ENCODE peak calls at places on chromosome 1, in nine cellular contexts. K, P, F, H, G, B, E, X and V are unnamed samples.

GRCh38 chr1:46556822-46557221 is 5.4 kb upstream of the KNCN start:
- DNase-seq in K (no peak), P (peak), F (no peak), H (peak), G (peak), B (no peak), E (no peak), X (no peak), V (no peak)

GRCh38 chr1:201191723-201192477 is 1.3 kb downstream of the IGFN1 start:
- DNase-seq in K (no peak), P (peak), F (no peak), H (peak), G (peak), B (no peak), E (no peak), X (peak), V (no peak)

GRCh38 chr1:96536576-96536975 is 185.0 kb upstream of the PTBP2 start:
- DNase-seq in K (no peak), P (no peak), F (no peak), H (no peak), G (no peak), B (no peak), E (no peak), X (peak), V (no peak)

GRCh38 chr1:237045278-237046016 is 3.5 kb downstream of the RYR2 start:
- DNase-seq in K (no peak), P (no peak), F (no peak), H (no peak), G (no peak), B (no peak), E (no peak), X (no peak), V (no peak)

GRCh38 chr1:10638559-10639300 is 157.7 kb downstream of the CASZ1 start:
- DNase-seq in K (no peak), P (no peak), F (no peak), H (peak), G (no peak), B (no peak), E (no peak), X (no peak), V (no peak)

GRCh38 chr1:209618756-209619420 is 33.3 kb downstream of the LAMB3 start:
- DNase-seq in K (no peak), P (no peak), F (no peak), H (no peak), G (no peak), B (no peak), E (peak), X (peak), V (peak)

GRCh38 chr1:152760551-152761190 is 2.8 kb downstream of the KPRP start:
- DNase-seq in K (no peak), P (no peak), F (no peak), H (no peak), G (no peak), B (no peak), E (no peak), X (no peak), V (no peak)

GRCh38 chr1:90339822-90340221 is 344.9 kb downstream of the ZNF326 start:
- DNase-seq in K (no peak), P (no peak), F (no peak), H (no peak), G (no peak), B (no peak), E (no peak), X (no peak), V (no peak)

GRCh38 chr1:234568345-234568744 is 41.6 kb downstream of the IRF2BP2 start:
- DNase-seq in K (no peak), P (no peak), F (no peak), H (no peak), G (no peak), B (no peak), E (no peak), X (no peak), V (no peak)

GRCh38 chr1:15323351-15323988 is 76.4 kb downstream of the FHAD1 start:
- DNase-seq in K (peak), P (peak), F (peak), H (peak), G (peak), B (peak), E (peak), X (no peak), V (peak)

GRCh38 chr1:112335351-112335750 is 60.7 kb upstream of the CTTNBP2NL start:
- DNase-seq in K (no peak), P (no peak), F (no peak), H (no peak), G (no peak), B (no peak), E (no peak), X (no peak), V (no peak)

GRCh38 chr1:9822490-9822889 is 1.3 kb downstream of the CLSTN1 start:
- DNase-seq in K (no peak), P (no peak), F (no peak), H (no peak), G (no peak), B (no peak), E (no peak), X (no peak), V (no peak)

GRCh38 chr1:150995896-150996295 is 10.8 kb downstream of the MINDY1 start:
- DNase-seq in K (no peak), P (no peak), F (no peak), H (peak), G (no peak), B (peak), E (peak), X (no peak), V (no peak)

GRCh38 chr1:43847290-43847689 is 86.3 kb upstream of the ARTN start:
- DNase-seq in K (no peak), P (no peak), F (no peak), H (no peak), G (no peak), B (no peak), E (no peak), X (no peak), V (no peak)

GRCh38 chr1:9798236-9799130 is 25.3 kb downstream of the CLSTN1 start:
- DNase-seq in K (no peak), P (no peak), F (no peak), H (no peak), G (no peak), B (no peak), E (no peak), X (no peak), V (no peak)

GRCh38 chr1:902023-902422 is 21.7 kb upstream of the SAMD11 start:
- DNase-seq in K (no peak), P (no peak), F (no peak), H (no peak), G (no peak), B (peak), E (no peak), X (no peak), V (no peak)

GRCh38 chr1:160227045-160227444 is 21.9 kb downstream of the PEA15 start:
- DNase-seq in K (no peak), P (no peak), F (no peak), H (no peak), G (no peak), B (no peak), E (no peak), X (no peak), V (no peak)

GRCh38 chr1:211985556-211986264 is 49.6 kb downstream of the INTS7 start:
- DNase-seq in K (no peak), P (no peak), F (no peak), H (no peak), G (no peak), B (no peak), E (no peak), X (no peak), V (no peak)

GRCh38 chr1:216702170-216702569 is 21.1 kb downstream of the ESRRG start:
- DNase-seq in K (no peak), P (no peak), F (no peak), H (no peak), G (no peak), B (no peak), E (no peak), X (no peak), V (no peak)

GRCh38 chr1:3126756-3127718 is 58.0 kb downstream of the PRDM16 start:
- DNase-seq in K (no peak), P (no peak), F (no peak), H (peak), G (no peak), B (no peak), E (no peak), X (no peak), V (no peak)

GRCh38 chr1:11733351-11733750 is 2.6 kb upstream of the AGTRAP start:
- DNase-seq in K (no peak), P (no peak), F (no peak), H (no peak), G (no peak), B (no peak), E (no peak), X (no peak), V (no peak)

GRCh38 chr1:235631816-235632215 is 17.8 kb downstream of the GNG4 start:
- DNase-seq in K (no peak), P (no peak), F (no peak), H (no peak), G (no peak), B (no peak), E (no peak), X (no peak), V (no peak)

GRCh38 chr1:36457691-36458090 is 6.5 kb downstream of the MRPS15 start:
- DNase-seq in K (no peak), P (no peak), F (no peak), H (no peak), G (no peak), B (no peak), E (no peak), X (no peak), V (no peak)

GRCh38 chr1:3910049-3910731 is 10.1 kb upstream of the C1orf174 start:
- DNase-seq in K (no peak), P (no peak), F (no peak), H (no peak), G (no peak), B (no peak), E (no peak), X (no peak), V (no peak)

GRCh38 chr1:201017828-201018163 is 5.7 kb downstream of the KIF21B start:
- DNase-seq in K (no peak), P (no peak), F (no peak), H (no peak), G (no peak), B (no peak), E (no peak), X (no peak), V (no peak)

GRCh38 chr1:13664451-13664850 is 35.5 kb upstream of the PRDM2 start:
- DNase-seq in K (no peak), P (no peak), F (no peak), H (no peak), G (no peak), B (no peak), E (no peak), X (no peak), V (no peak)

GRCh38 chr1:19006000-19006399 is 49.5 kb upstream of the IFFO2 start:
- DNase-seq in K (no peak), P (no peak), F (no peak), H (no peak), G (no peak), B (no peak), E (no peak), X (no peak), V (no peak)

GRCh38 chr1:66834926-66835325 is 33.9 kb upstream of the INSL5 start:
- DNase-seq in K (no peak), P (peak), F (no peak), H (no peak), G (no peak), B (no peak), E (no peak), X (no peak), V (no peak)

GRCh38 chr1:169106921-169107672 is 607 bp downstream of the ATP1B1 start:
- DNase-seq in K (no peak), P (no peak), F (no peak), H (peak), G (no peak), B (no peak), E (peak), X (no peak), V (peak)

GRCh38 chr1:153346067-153346723 is 2.4 kb downstream of the PGLYRP4 start:
- DNase-seq in K (no peak), P (no peak), F (no peak), H (no peak), G (no peak), B (no peak), E (no peak), X (no peak), V (no peak)

GRCh38 chr1:7785108-7785507 is 1.0 kb downstream of the PER3 start:
- DNase-seq in K (no peak), P (no peak), F (no peak), H (no peak), G (no peak), B (peak), E (no peak), X (no peak), V (no peak)

GRCh38 chr1:205430631-205431305 is 8.9 kb upstream of the LEMD1 start:
- DNase-seq in K (no peak), P (no peak), F (peak), H (peak), G (no peak), B (peak), E (peak), X (no peak), V (peak)

GRCh38 chr1:24905979-24906720 is 23.9 kb downstream of the RUNX3 start:
- DNase-seq in K (no peak), P (no peak), F (peak), H (no peak), G (no peak), B (no peak), E (no peak), X (no peak), V (no peak)